ENCODE peak calls at places on chromosomes 3 and 15, in nine cellular contexts. One of them, this sample, is unnamed.

GRCh38 chr15:91021516-91022074 is 799 bp downstream of the VPS33B start:
- DNase-seq in cardiac septum: peak; percentile 33
- DNase-seq in natural killer cell treated with Interleukin-12 subunit alpha and Interleukin-12 subunit beta and Interleukin-15 and Interleukin-18, amount 100 ng/mL, for 72 hours: no peak
- DNase-seq in HL-60: no peak
- DNase-seq in NCI-H1105 treated with DMSO at 0.1 percent for 48 hours: peak; percentile 76
- DNase-seq in colonic mucosa: no peak
- DNase-seq in NCI-H1417: peak; percentile 79
- DNase-seq in astrocyte of the spinal cord: peak; percentile 22
- DNase-seq in H1: no peak
- DNase-seq in this sample: no peak

GRCh38 chr15:24784506-24784905 is 108.9 kb downstream of the NPAP1 start:
- DNase-seq in cardiac septum: no peak
- DNase-seq in natural killer cell treated with Interleukin-12 subunit alpha and Interleukin-12 subunit beta and Interleukin-15 and Interleukin-18, amount 100 ng/mL, for 72 hours: no peak
- DNase-seq in HL-60: no peak
- DNase-seq in NCI-H1105 treated with DMSO at 0.1 percent for 48 hours: no peak
- DNase-seq in colonic mucosa: no peak
- DNase-seq in NCI-H1417: no peak
- DNase-seq in astrocyte of the spinal cord: no peak
- DNase-seq in H1: no peak
- DNase-seq in this sample: no peak

GRCh38 chr15:100873029-100873677 is 6.5 kb upstream of the ALDH1A3 start:
- DNase-seq in cardiac septum: no peak
- DNase-seq in natural killer cell treated with Interleukin-12 subunit alpha and Interleukin-12 subunit beta and Interleukin-15 and Interleukin-18, amount 100 ng/mL, for 72 hours: peak; percentile 69
- DNase-seq in HL-60: peak; percentile 86
- DNase-seq in NCI-H1105 treated with DMSO at 0.1 percent for 48 hours: peak; percentile 82
- DNase-seq in colonic mucosa: peak; percentile 79
- DNase-seq in NCI-H1417: peak; percentile 88
- DNase-seq in astrocyte of the spinal cord: peak; percentile 85
- DNase-seq in H1: no peak
- DNase-seq in this sample: peak; percentile 58

GRCh38 chr3:14938964-14939363 is 8.4 kb upstream of the NR2C2 start:
- DNase-seq in cardiac septum: no peak
- DNase-seq in natural killer cell treated with Interleukin-12 subunit alpha and Interleukin-12 subunit beta and Interleukin-15 and Interleukin-18, amount 100 ng/mL, for 72 hours: no peak
- DNase-seq in HL-60: peak; percentile 90
- DNase-seq in NCI-H1105 treated with DMSO at 0.1 percent for 48 hours: no peak
- DNase-seq in colonic mucosa: no peak
- DNase-seq in NCI-H1417: no peak
- DNase-seq in astrocyte of the spinal cord: no peak
- DNase-seq in H1: no peak
- DNase-seq in this sample: no peak

GRCh38 chr15:70271422-70272088 is 173.8 kb upstream of the TLE3 start:
- DNase-seq in cardiac septum: no peak
- DNase-seq in natural killer cell treated with Interleukin-12 subunit alpha and Interleukin-12 subunit beta and Interleukin-15 and Interleukin-18, amount 100 ng/mL, for 72 hours: peak; percentile 34
- DNase-seq in HL-60: peak; percentile 55
- DNase-seq in NCI-H1105 treated with DMSO at 0.1 percent for 48 hours: no peak
- DNase-seq in colonic mucosa: no peak
- DNase-seq in NCI-H1417: peak; percentile 51
- DNase-seq in astrocyte of the spinal cord: peak; percentile 97
- DNase-seq in H1: peak; percentile 33
- DNase-seq in this sample: peak; percentile 93

GRCh38 chr3:30401971-30402370 is 204.4 kb upstream of the TGFBR2 start:
- DNase-seq in cardiac septum: no peak
- DNase-seq in natural killer cell treated with Interleukin-12 subunit alpha and Interleukin-12 subunit beta and Interleukin-15 and Interleukin-18, amount 100 ng/mL, for 72 hours: no peak
- DNase-seq in HL-60: no peak
- DNase-seq in NCI-H1105 treated with DMSO at 0.1 percent for 48 hours: no peak
- DNase-seq in colonic mucosa: no peak
- DNase-seq in NCI-H1417: no peak
- DNase-seq in astrocyte of the spinal cord: peak; percentile 20
- DNase-seq in H1: no peak
- DNase-seq in this sample: no peak

GRCh38 chr15:59609730-59610712 is 1.6 kb upstream of the GCNT3 start:
- DNase-seq in cardiac septum: no peak
- DNase-seq in natural killer cell treated with Interleukin-12 subunit alpha and Interleukin-12 subunit beta and Interleukin-15 and Interleukin-18, amount 100 ng/mL, for 72 hours: no peak
- DNase-seq in HL-60: no peak
- DNase-seq in NCI-H1105 treated with DMSO at 0.1 percent for 48 hours: no peak
- DNase-seq in colonic mucosa: no peak
- DNase-seq in NCI-H1417: no peak
- DNase-seq in astrocyte of the spinal cord: no peak
- DNase-seq in H1: no peak
- DNase-seq in this sample: peak; percentile 20

GRCh38 chr3:403826-404225 is 207.3 kb downstream of the CHL1 start:
- DNase-seq in cardiac septum: no peak
- DNase-seq in natural killer cell treated with Interleukin-12 subunit alpha and Interleukin-12 subunit beta and Interleukin-15 and Interleukin-18, amount 100 ng/mL, for 72 hours: no peak
- DNase-seq in HL-60: no peak
- DNase-seq in NCI-H1105 treated with DMSO at 0.1 percent for 48 hours: no peak
- DNase-seq in colonic mucosa: no peak
- DNase-seq in NCI-H1417: no peak
- DNase-seq in astrocyte of the spinal cord: no peak
- DNase-seq in H1: no peak
- DNase-seq in this sample: no peak

GRCh38 chr3:159765860-159766294 is 222.8 kb upstream of the IL12A start:
- DNase-seq in cardiac septum: no peak
- DNase-seq in natural killer cell treated with Interleukin-12 subunit alpha and Interleukin-12 subunit beta and Interleukin-15 and Interleukin-18, amount 100 ng/mL, for 72 hours: no peak
- DNase-seq in HL-60: no peak
- DNase-seq in NCI-H1105 treated with DMSO at 0.1 percent for 48 hours: peak; percentile 96
- DNase-seq in colonic mucosa: no peak
- DNase-seq in NCI-H1417: peak; percentile 96
- DNase-seq in astrocyte of the spinal cord: no peak
- DNase-seq in H1: no peak
- DNase-seq in this sample: no peak

GRCh38 chr15:37252530-37252929 is 152.2 kb upstream of the MEIS2 start:
- DNase-seq in cardiac septum: no peak
- DNase-seq in natural killer cell treated with Interleukin-12 subunit alpha and Interleukin-12 subunit beta and Interleukin-15 and Interleukin-18, amount 100 ng/mL, for 72 hours: no peak
- DNase-seq in HL-60: no peak
- DNase-seq in NCI-H1105 treated with DMSO at 0.1 percent for 48 hours: no peak
- DNase-seq in colonic mucosa: no peak
- DNase-seq in NCI-H1417: no peak
- DNase-seq in astrocyte of the spinal cord: no peak
- DNase-seq in H1: no peak
- DNase-seq in this sample: no peak

GRCh38 chr15:70474682-70475438 is 288.5 kb downstream of the UACA start:
- DNase-seq in cardiac septum: peak; percentile 88
- DNase-seq in natural killer cell treated with Interleukin-12 subunit alpha and Interleukin-12 subunit beta and Interleukin-15 and Interleukin-18, amount 100 ng/mL, for 72 hours: peak; percentile 74
- DNase-seq in HL-60: peak; percentile 54
- DNase-seq in NCI-H1105 treated with DMSO at 0.1 percent for 48 hours: peak; percentile 85
- DNase-seq in colonic mucosa: no peak
- DNase-seq in NCI-H1417: no peak
- DNase-seq in astrocyte of the spinal cord: peak; percentile 99
- DNase-seq in H1: no peak
- DNase-seq in this sample: peak; percentile 100

GRCh38 chr15:78680416-78681068 is 39.5 kb upstream of the CHRNB4 start:
- DNase-seq in cardiac septum: peak; percentile 72
- DNase-seq in natural killer cell treated with Interleukin-12 subunit alpha and Interleukin-12 subunit beta and Interleukin-15 and Interleukin-18, amount 100 ng/mL, for 72 hours: no peak
- DNase-seq in HL-60: peak; percentile 13
- DNase-seq in NCI-H1105 treated with DMSO at 0.1 percent for 48 hours: no peak
- DNase-seq in colonic mucosa: no peak
- DNase-seq in NCI-H1417: peak; percentile 46
- DNase-seq in astrocyte of the spinal cord: no peak
- DNase-seq in H1: no peak
- DNase-seq in this sample: no peak

GRCh38 chr3:160987982-160988964 is 116.9 kb downstream of the B3GALNT1 start:
- DNase-seq in cardiac septum: no peak
- DNase-seq in natural killer cell treated with Interleukin-12 subunit alpha and Interleukin-12 subunit beta and Interleukin-15 and Interleukin-18, amount 100 ng/mL, for 72 hours: no peak
- DNase-seq in HL-60: no peak
- DNase-seq in NCI-H1105 treated with DMSO at 0.1 percent for 48 hours: no peak
- DNase-seq in colonic mucosa: no peak
- DNase-seq in NCI-H1417: no peak
- DNase-seq in astrocyte of the spinal cord: no peak
- DNase-seq in H1: no peak
- DNase-seq in this sample: no peak

GRCh38 chr15:59522988-59523461 is 85.0 kb downstream of the FAM81A start:
- DNase-seq in cardiac septum: no peak
- DNase-seq in natural killer cell treated with Interleukin-12 subunit alpha and Interleukin-12 subunit beta and Interleukin-15 and Interleukin-18, amount 100 ng/mL, for 72 hours: no peak
- DNase-seq in HL-60: no peak
- DNase-seq in NCI-H1105 treated with DMSO at 0.1 percent for 48 hours: peak; percentile 76
- DNase-seq in colonic mucosa: no peak
- DNase-seq in NCI-H1417: peak; percentile 46
- DNase-seq in astrocyte of the spinal cord: no peak
- DNase-seq in H1: no peak
- DNase-seq in this sample: no peak

GRCh38 chr15:60720493-60721231 is 241.7 kb upstream of the ICE2 start:
- DNase-seq in cardiac septum: no peak
- DNase-seq in natural killer cell treated with Interleukin-12 subunit alpha and Interleukin-12 subunit beta and Interleukin-15 and Interleukin-18, amount 100 ng/mL, for 72 hours: no peak
- DNase-seq in HL-60: no peak
- DNase-seq in NCI-H1105 treated with DMSO at 0.1 percent for 48 hours: no peak
- DNase-seq in colonic mucosa: no peak
- DNase-seq in NCI-H1417: no peak
- DNase-seq in astrocyte of the spinal cord: no peak
- DNase-seq in H1: no peak
- DNase-seq in this sample: no peak

GRCh38 chr3:46713898-46714552 is 3.6 kb downstream of the PRSS50 start:
- DNase-seq in cardiac septum: peak; percentile 70
- DNase-seq in natural killer cell treated with Interleukin-12 subunit alpha and Interleukin-12 subunit beta and Interleukin-15 and Interleukin-18, amount 100 ng/mL, for 72 hours: no peak
- DNase-seq in HL-60: no peak
- DNase-seq in NCI-H1105 treated with DMSO at 0.1 percent for 48 hours: no peak
- DNase-seq in colonic mucosa: no peak
- DNase-seq in NCI-H1417: no peak
- DNase-seq in astrocyte of the spinal cord: no peak
- DNase-seq in H1: no peak
- DNase-seq in this sample: no peak

GRCh38 chr15:85380860-85381535 is 595 bp downstream of the AKAP13 start:
- DNase-seq in cardiac septum: peak; percentile 82
- DNase-seq in natural killer cell treated with Interleukin-12 subunit alpha and Interleukin-12 subunit beta and Interleukin-15 and Interleukin-18, amount 100 ng/mL, for 72 hours: peak; percentile 80
- DNase-seq in HL-60: peak; percentile 8
- DNase-seq in NCI-H1105 treated with DMSO at 0.1 percent for 48 hours: no peak
- DNase-seq in colonic mucosa: peak; percentile 54
- DNase-seq in NCI-H1417: peak; percentile 78
- DNase-seq in astrocyte of the spinal cord: no peak
- DNase-seq in H1: peak; percentile 13
- DNase-seq in this sample: peak; percentile 59

GRCh38 chr3:195081242-195081963 is 189.6 kb downstream of the XXYLT1 start:
- DNase-seq in cardiac septum: peak; percentile 75
- DNase-seq in natural killer cell treated with Interleukin-12 subunit alpha and Interleukin-12 subunit beta and Interleukin-15 and Interleukin-18, amount 100 ng/mL, for 72 hours: peak; percentile 8
- DNase-seq in HL-60: no peak
- DNase-seq in NCI-H1105 treated with DMSO at 0.1 percent for 48 hours: peak; percentile 92
- DNase-seq in colonic mucosa: no peak
- DNase-seq in NCI-H1417: no peak
- DNase-seq in astrocyte of the spinal cord: peak; percentile 39
- DNase-seq in H1: no peak
- DNase-seq in this sample: no peak

GRCh38 chr3:138082992-138083386 is 32.4 kb downstream of the DZIP1L start:
- DNase-seq in cardiac septum: no peak
- DNase-seq in natural killer cell treated with Interleukin-12 subunit alpha and Interleukin-12 subunit beta and Interleukin-15 and Interleukin-18, amount 100 ng/mL, for 72 hours: no peak
- DNase-seq in HL-60: no peak
- DNase-seq in NCI-H1105 treated with DMSO at 0.1 percent for 48 hours: no peak
- DNase-seq in colonic mucosa: no peak
- DNase-seq in NCI-H1417: no peak
- DNase-seq in astrocyte of the spinal cord: no peak
- DNase-seq in H1: no peak
- DNase-seq in this sample: no peak

GRCh38 chr3:45988804-45989203 is 6.8 kb downstream of the FYCO1 start:
- DNase-seq in cardiac septum: no peak
- DNase-seq in natural killer cell treated with Interleukin-12 subunit alpha and Interleukin-12 subunit beta and Interleukin-15 and Interleukin-18, amount 100 ng/mL, for 72 hours: no peak
- DNase-seq in HL-60: no peak
- DNase-seq in NCI-H1105 treated with DMSO at 0.1 percent for 48 hours: no peak
- DNase-seq in colonic mucosa: no peak
- DNase-seq in NCI-H1417: no peak
- DNase-seq in astrocyte of the spinal cord: peak; percentile 84
- DNase-seq in H1: no peak
- DNase-seq in this sample: peak; percentile 48

GRCh38 chr15:75578206-75578947 is 738 bp downstream of the PTPN9 start:
- DNase-seq in cardiac septum: no peak
- DNase-seq in natural killer cell treated with Interleukin-12 subunit alpha and Interleukin-12 subunit beta and Interleukin-15 and Interleukin-18, amount 100 ng/mL, for 72 hours: no peak
- DNase-seq in HL-60: peak; percentile 47
- DNase-seq in NCI-H1105 treated with DMSO at 0.1 percent for 48 hours: no peak
- DNase-seq in colonic mucosa: peak; percentile 50
- DNase-seq in NCI-H1417: peak; percentile 75
- DNase-seq in astrocyte of the spinal cord: no peak
- DNase-seq in H1: no peak
- DNase-seq in this sample: peak; percentile 35

GRCh38 chr3:49397470-49397869 is 14.3 kb downstream of the RHOA start:
- DNase-seq in cardiac septum: no peak
- DNase-seq in natural killer cell treated with Interleukin-12 subunit alpha and Interleukin-12 subunit beta and Interleukin-15 and Interleukin-18, amount 100 ng/mL, for 72 hours: no peak
- DNase-seq in HL-60: no peak
- DNase-seq in NCI-H1105 treated with DMSO at 0.1 percent for 48 hours: no peak
- DNase-seq in colonic mucosa: no peak
- DNase-seq in NCI-H1417: no peak
- DNase-seq in astrocyte of the spinal cord: peak; percentile 18
- DNase-seq in H1: no peak
- DNase-seq in this sample: no peak

GRCh38 chr3:165854696-165855095 is 17.5 kb upstream of the BCHE start:
- DNase-seq in cardiac septum: no peak
- DNase-seq in natural killer cell treated with Interleukin-12 subunit alpha and Interleukin-12 subunit beta and Interleukin-15 and Interleukin-18, amount 100 ng/mL, for 72 hours: no peak
- DNase-seq in HL-60: no peak
- DNase-seq in NCI-H1105 treated with DMSO at 0.1 percent for 48 hours: peak; percentile 61
- DNase-seq in colonic mucosa: no peak
- DNase-seq in NCI-H1417: peak; percentile 62
- DNase-seq in astrocyte of the spinal cord: peak; percentile 31
- DNase-seq in H1: no peak
- DNase-seq in this sample: no peak

GRCh38 chr15:44593042-44593736 is 56.2 kb downstream of the EIF3J start:
- DNase-seq in cardiac septum: no peak
- DNase-seq in natural killer cell treated with Interleukin-12 subunit alpha and Interleukin-12 subunit beta and Interleukin-15 and Interleukin-18, amount 100 ng/mL, for 72 hours: no peak
- DNase-seq in HL-60: no peak
- DNase-seq in NCI-H1105 treated with DMSO at 0.1 percent for 48 hours: no peak
- DNase-seq in colonic mucosa: no peak
- DNase-seq in NCI-H1417: peak; percentile 1
- DNase-seq in astrocyte of the spinal cord: peak; percentile 28
- DNase-seq in H1: no peak
- DNase-seq in this sample: no peak

GRCh38 chr15:29442532-29442931 is 172.9 kb upstream of the NSMCE3 start:
- DNase-seq in cardiac septum: no peak
- DNase-seq in natural killer cell treated with Interleukin-12 subunit alpha and Interleukin-12 subunit beta and Interleukin-15 and Interleukin-18, amount 100 ng/mL, for 72 hours: no peak
- DNase-seq in HL-60: no peak
- DNase-seq in NCI-H1105 treated with DMSO at 0.1 percent for 48 hours: no peak
- DNase-seq in colonic mucosa: no peak
- DNase-seq in NCI-H1417: no peak
- DNase-seq in astrocyte of the spinal cord: no peak
- DNase-seq in H1: no peak
- DNase-seq in this sample: no peak

This sample was measured in MG63.